ENCODE peak calls at places on chromosomes 11 and 22, in four cellular contexts. S is HAP-1, T is aorta, R is heart right ventricle. A is an unnamed sample. For H3K27me3 and H3K9me3, the result is how much of the 10 kb centered on the place peaks cover.

GRCh38 chr11:120239713-120240640 is at the start of gene POU2F3:
- DNase-seq in S (no peak), T (peak), R (no peak), A (no peak)

GRCh38 chr11:96464695-96465307 is 75.0 kb downstream of the JRKL start:
- DNase-seq in S (peak), T (no peak), R (no peak), A (no peak)

GRCh38 chr11:66745356-66746235 is 16.6 kb upstream of the SPTBN2 start:
- DNase-seq in S (no peak), T (no peak), R (no peak), A (peak)

GRCh38 chr22:22352376-22352999 is 107.9 kb downstream of the VPREB1 start:
- DNase-seq in S (no peak), T (no peak), R (no peak), A (no peak)

GRCh38 chr11:64607381-64608259 is 16.6 kb downstream of the SLC22A12 start:
- DNase-seq in S (no peak), T (no peak), R (no peak), A (peak)

GRCh38 chr22:31289335-31289734 is 3.0 kb downstream of the PIK3IP1 start:
- DNase-seq in S (no peak), T (no peak), R (no peak), A (no peak)

GRCh38 chr11:45169310-45170072 is 23.1 kb downstream of the PRDM11 start:
- DNase-seq in S (no peak), T (no peak), R (no peak), A (no peak)

GRCh38 chr11:67293090-67293489 is 4.0 kb downstream of the ANKRD13D start:
- DNase-seq in S (no peak), T (no peak), R (no peak), A (no peak)

GRCh38 chr11:35518766-35519165 is 6.7 kb downstream of the PAMR1 start:
- DNase-seq in S (no peak), T (no peak), R (no peak), A (peak)

GRCh38 chr11:74452366-74452765 is 15.0 kb downstream of the KCNE3 start:
- DNase-seq in S (no peak), T (no peak), R (no peak), A (no peak)
- H3K4me3 ChIP-seq in S (no peak), T (no peak), R (no peak), A (no peak)

DNA sequence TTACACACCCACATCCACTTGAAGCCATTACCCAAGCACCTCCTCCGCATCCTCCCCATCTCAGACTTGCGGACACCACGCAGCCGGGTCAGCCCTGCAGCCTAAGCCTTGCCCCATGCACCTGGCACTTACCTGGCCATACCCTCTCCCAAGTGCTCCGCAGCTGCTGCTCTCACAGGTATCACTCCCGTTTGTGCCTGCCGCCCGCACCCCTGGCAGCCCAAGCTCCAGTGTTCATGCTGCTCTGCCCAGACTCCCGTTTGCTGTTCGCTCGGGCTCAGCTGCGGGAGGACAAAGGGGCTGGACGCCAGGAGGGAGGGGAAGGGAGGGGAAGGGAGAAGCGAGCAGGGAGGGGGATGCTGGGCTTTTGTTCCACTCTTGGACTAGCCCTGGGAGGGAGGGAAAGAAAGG is at the start of gene KLHL35:
- DNase-seq in S (no peak), T (no peak), R (no peak), A (no peak)
- H3K27me3 ChIP-seq in S (under half), T (under half), R (under half), A (under half)

GRCh38 chr22:48104102-48104738 is 1341.8 kb downstream of the TBC1D22A start:
- DNase-seq in S (no peak), T (no peak), R (no peak), A (no peak)
- H3K9me3 ChIP-seq in S (under half), T (under half), R (under half), A (under half)

GRCh38 chr11:18790820-18791174 is 801 bp downstream of the PTPN5 start:
- DNase-seq in S (no peak), T (no peak), R (no peak), A (no peak)

GRCh38 chr11:18792827-18793226 is 1.2 kb upstream of the PTPN5 start:
- DNase-seq in S (no peak), T (no peak), R (no peak), A (no peak)

GRCh38 chr11:18789942-18790341 is 1.7 kb downstream of the PTPN5 start:
- DNase-seq in S (no peak), T (no peak), R (no peak), A (no peak)

GRCh38 chr11:18792066-18792591 is 531 bp upstream of the PTPN5 start:
- DNase-seq in S (no peak), T (no peak), R (no peak), A (no peak)

GRCh38 chr11:18791175-18792065 is at the start of gene PTPN5:
- DNase-seq in S (no peak), T (no peak), R (no peak), A (peak)
- H3K4me3 ChIP-seq in S (peak), T (no peak), R (peak), A (peak)

GRCh38 chr22:49164773-49165320 is 662.8 kb downstream of the BRD1 start:
- DNase-seq in S (no peak), T (peak), R (no peak), A (no peak)

GRCh38 chr22:49163960-49164690 is 663.5 kb downstream of the BRD1 start:
- DNase-seq in S (no peak), T (peak), R (no peak), A (no peak)

GRCh38 chr22:49162841-49163240 is 664.8 kb downstream of the BRD1 start:
- DNase-seq in S (no peak), T (no peak), R (no peak), A (no peak)

GRCh38 chr22:49161002-49161850 is 666.4 kb downstream of the BRD1 start:
- DNase-seq in S (no peak), T (peak), R (no peak), A (no peak)

DNA sequence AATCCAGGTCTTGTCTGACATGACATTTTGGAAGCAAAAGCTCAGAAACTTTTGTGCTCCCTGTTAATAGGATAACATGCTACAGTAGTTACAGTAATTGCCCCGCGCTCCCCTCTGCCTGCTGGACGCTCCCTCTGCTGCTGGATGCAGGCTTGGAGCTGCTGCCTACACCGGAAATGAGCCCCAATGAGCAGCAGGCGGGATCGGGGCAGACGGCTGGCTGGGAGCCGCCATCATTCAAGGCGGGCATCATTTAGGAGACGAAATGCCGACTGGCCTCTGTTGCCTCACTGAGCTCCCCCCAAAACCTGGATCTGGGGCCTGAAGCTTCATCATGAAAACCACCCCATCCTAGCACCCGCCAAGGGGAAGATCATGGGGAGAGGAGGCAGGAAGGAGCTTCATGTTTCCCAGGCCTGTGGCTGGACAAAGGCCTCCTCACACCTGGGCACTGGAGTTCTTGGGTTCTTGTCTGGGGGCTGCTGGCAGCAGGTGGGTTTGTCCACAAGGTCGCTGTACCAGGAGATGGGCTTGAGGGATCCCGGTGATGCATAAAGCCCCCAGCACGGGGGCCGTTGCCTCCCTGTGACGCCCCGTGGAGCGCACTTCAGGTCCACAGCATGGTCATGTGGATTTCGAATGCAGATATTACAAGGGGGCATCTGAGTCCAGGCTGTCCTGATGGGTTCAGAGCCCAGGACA is 664.3 kb downstream of the BRD1 start:
- DNase-seq in S (no peak), T (peak), R (no peak), A (no peak)
- H3K27me3 ChIP-seq in S (under half), T (under half), R (under half), A (under half)

GRCh38 chr11:37595845-37596244 is 997.8 kb upstream of the RAG2 start:
- DNase-seq in S (no peak), T (no peak), R (no peak), A (no peak)

GRCh38 chr11:37597776-37598175 is 999.7 kb upstream of the RAG2 start:
- DNase-seq in S (no peak), T (no peak), R (no peak), A (no peak)
- H3K9me3 ChIP-seq in S (under half), T (under half), R (under half), A (under half)

DNA sequence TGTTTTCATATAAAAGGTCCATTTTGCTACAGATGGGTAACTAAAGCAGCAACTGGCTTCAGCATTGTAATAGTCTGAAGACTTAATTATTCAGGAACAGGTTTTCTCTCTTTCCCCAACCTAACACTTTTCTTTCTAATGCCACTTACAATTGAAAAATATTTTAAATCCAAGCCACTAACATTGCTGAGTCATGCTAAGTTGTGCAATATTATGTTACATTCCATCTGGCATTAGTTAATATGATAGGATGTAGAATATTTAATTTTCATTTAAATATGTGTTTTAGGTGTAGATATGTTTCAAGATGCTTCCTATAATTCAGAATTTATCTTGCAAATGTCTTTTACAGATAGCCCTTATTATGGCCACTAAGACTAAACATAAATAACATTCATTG is 98.6 kb downstream of the KIF18A start:
- DNase-seq in S (no peak), T (no peak), R (no peak), A (no peak)
- H3K4me3 ChIP-seq in S (no peak), T (no peak), R (no peak), A (no peak)

GRCh38 chr11:57394203-57394602 is 3.8 kb upstream of the PRG2 start:
- DNase-seq in S (no peak), T (no peak), R (no peak), A (no peak)
- H3K27me3 ChIP-seq in S (under half), T (under half), R (under half), A (under half)

DNA sequence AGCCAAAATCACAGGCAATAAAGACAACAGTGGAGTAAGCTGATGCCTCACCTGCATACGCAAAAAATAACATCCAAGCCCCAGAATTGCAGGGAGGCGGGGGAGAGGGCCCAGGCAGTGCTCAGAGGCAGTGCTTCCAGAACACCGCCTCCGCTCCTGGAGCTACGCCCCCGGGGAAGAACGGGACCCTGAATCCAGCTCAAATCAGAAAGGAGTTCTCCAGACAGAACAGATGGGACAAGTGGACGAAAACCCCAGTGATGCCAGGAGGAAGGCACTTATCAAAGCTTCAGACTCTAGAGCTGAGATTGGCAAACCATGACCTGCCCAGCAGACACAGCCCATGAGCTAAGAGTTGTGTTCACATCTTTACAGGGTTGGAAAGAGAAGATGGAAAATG is 683.9 kb downstream of the TBC1D22A start:
- DNase-seq in S (no peak), T (no peak), R (no peak), A (no peak)
- H3K9me3 ChIP-seq in S (under half), T (under half), R (under half), A (under half)